ENCODE peak calls at places on chromosomes 7 and 10, in five cellular contexts. F, G, L, R and A are unnamed samples.

GRCh38 chr10:46239999-46240683 is 46.7 kb upstream of the ANTXRL start:
- DNase-seq in F (no peak), G (no peak), L (peak; percentile 11), R (no peak), A (no peak)

GRCh38 chr7:5430612-5430947 is 6.9 kb upstream of the TNRC18 start:
- DNase-seq in F (no peak), G (no peak), L (no peak), R (no peak), A (no peak)

GRCh38 chr7:70595741-70596574 is 536.0 kb upstream of the GALNT17 start:
- DNase-seq in F (no peak), G (no peak), L (peak; percentile 62), R (no peak), A (no peak)

GRCh38 chr7:124020060-124020459 is 12.8 kb downstream of the TMEM229A start:
- DNase-seq in F (no peak), G (no peak), L (no peak), R (no peak), A (no peak)

GRCh38 chr7:147700702-147701101 is 889.9 kb upstream of the C7orf33 start:
- DNase-seq in F (no peak), G (no peak), L (no peak), R (no peak), A (no peak)

GRCh38 chr7:95776561-95777185 is 4.3 kb downstream of the DYNC1I1 start:
- DNase-seq in F (no peak), G (no peak), L (no peak), R (no peak), A (no peak)

GRCh38 chr7:38584443-38585210 is 46.5 kb downstream of the AMPH start:
- DNase-seq in F (no peak), G (no peak), L (no peak), R (no peak), A (peak; percentile 74)

GRCh38 chr10:78741541-78741940 is 327.2 kb upstream of the ZMIZ1 start:
- DNase-seq in F (peak; percentile 71), G (no peak), L (no peak), R (no peak), A (no peak)

GRCh38 chr10:50409965-50410811 is 158.9 kb upstream of the ASAH2 start:
- DNase-seq in F (no peak), G (no peak), L (no peak), R (no peak), A (peak; percentile 35)

GRCh38 chr7:36289833-36290661 is 99.6 kb upstream of the ANLN start:
- DNase-seq in F (no peak), G (no peak), L (no peak), R (no peak), A (no peak)

GRCh38 chr7:18400281-18400680 is 95.3 kb upstream of the HDAC9 start:
- DNase-seq in F (peak; percentile 11), G (no peak), L (no peak), R (no peak), A (no peak)

GRCh38 chr10:123651421-123652047 is 14.6 kb upstream of the GPR26 start:
- DNase-seq in F (no peak), G (no peak), L (peak; percentile 21), R (no peak), A (no peak)

GRCh38 chr7:1525409-1525808 is 5.1 kb upstream of the MAFK start:
- DNase-seq in F (no peak), G (no peak), L (no peak), R (no peak), A (no peak)

GRCh38 chr7:115680921-115681320 is 349.6 kb downstream of the TFEC start:
- DNase-seq in F (no peak), G (no peak), L (peak; percentile 29), R (no peak), A (no peak)

GRCh38 chr10:70145666-70146488 is 623 bp downstream of the TYSND1 start:
- DNase-seq in F (peak; percentile 82), G (peak; percentile 74), L (peak; percentile 63), R (no peak), A (peak; percentile 77)

GRCh38 chr7:36227223-36227622 is 74.2 kb downstream of the EEPD1 start:
- DNase-seq in F (no peak), G (no peak), L (no peak), R (no peak), A (no peak)

DNA sequence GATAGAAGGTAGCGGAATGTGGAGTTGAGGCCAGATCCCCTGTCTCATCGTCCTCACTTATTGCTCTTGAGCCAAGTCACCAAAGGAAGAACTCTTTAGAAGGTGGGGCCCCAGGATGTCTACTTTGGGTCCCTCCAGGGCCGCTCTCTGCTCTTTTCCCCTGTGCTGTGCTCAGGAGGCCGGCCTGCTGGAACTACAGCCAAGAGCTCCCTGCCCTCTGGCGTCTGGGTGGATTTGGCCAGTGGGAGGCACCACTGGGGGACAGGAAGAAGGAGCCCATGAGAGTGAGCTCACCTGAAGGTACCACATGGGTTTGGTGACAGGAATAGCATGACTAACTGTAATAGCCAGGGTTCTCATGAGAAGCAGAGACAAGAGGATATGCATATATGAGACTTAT is 97.7 kb upstream of the FAM180A start:
- DNase-seq in F (no peak), G (no peak), L (no peak), R (no peak), A (no peak)
- H2BK12ac ChIP-seq in F (no peak overlapping the region), G (no peak overlapping the region), L (no peak overlapping the region), R (no peak overlapping the region), A (no peak overlapping the region)

DNA sequence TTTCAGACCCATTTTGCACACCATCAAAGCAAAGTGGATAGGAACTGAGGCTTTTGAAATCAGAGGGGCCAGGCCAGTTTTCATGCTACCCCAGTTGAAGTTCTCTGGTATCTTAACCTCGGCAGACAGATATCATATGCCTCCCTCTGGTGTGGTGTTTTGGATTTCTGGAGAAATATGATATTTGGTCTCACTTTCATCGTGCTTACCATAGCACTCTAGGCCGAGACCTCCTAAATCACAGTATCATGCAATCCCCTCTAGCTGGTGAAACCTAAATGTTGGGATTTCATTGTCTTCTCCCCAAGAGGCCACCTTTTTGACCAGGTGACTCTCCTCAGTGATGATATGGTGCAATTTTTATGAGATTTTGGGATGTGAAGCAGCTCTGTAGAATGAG is 183.5 kb downstream of the CREB5 start:
- DNase-seq in F (no peak), G (no peak), L (no peak), R (no peak), A (no peak)
- H2BK12ac ChIP-seq in F (no peak overlapping the region), G (no peak overlapping the region), L (no peak overlapping the region), R (no peak overlapping the region), A (no peak overlapping the region)

GRCh38 chr7:110386914-110387313 is 704.0 kb upstream of the LRRN3 start:
- DNase-seq in F (peak; percentile 62), G (no peak), L (no peak), R (no peak), A (peak; percentile 90)
- H2BK12ac ChIP-seq in F (no peak overlapping the region), G (no peak overlapping the region), L (no peak overlapping the region), R (no peak overlapping the region), A (no peak overlapping the region)

GRCh38 chr10:774223-774622 is 84.8 kb upstream of the DIP2C start:
- DNase-seq in F (no peak), G (no peak), L (no peak), R (no peak), A (no peak)
- H2BK12ac ChIP-seq in F (no peak overlapping the region), G (no peak overlapping the region), L (no peak overlapping the region), R (no peak overlapping the region), A (no peak overlapping the region)

GRCh38 chr10:110225756-110226554 is 18.6 kb downstream of the MXI1 start:
- DNase-seq in F (peak; percentile 93), G (peak; percentile 90), L (peak; percentile 93), R (peak; percentile 79), A (peak; percentile 93)

GRCh38 chr10:110225441-110225755 is 18.0 kb downstream of the MXI1 start:
- DNase-seq in F (no peak), G (no peak), L (no peak), R (no peak), A (no peak)

GRCh38 chr10:110222896-110223675 is 15.7 kb downstream of the MXI1 start:
- DNase-seq in F (no peak), G (no peak), L (no peak), R (no peak), A (no peak)

GRCh38 chr10:110226555-110226925 is 19.1 kb downstream of the MXI1 start:
- DNase-seq in F (peak; percentile 94), G (peak; percentile 87), L (peak; percentile 86), R (no peak), A (peak; percentile 67)

GRCh38 chr10:110224992-110225391 is 17.6 kb downstream of the MXI1 start:
- DNase-seq in F (no peak), G (no peak), L (no peak), R (no peak), A (peak; percentile 2)
- H2BK12ac ChIP-seq in F (no peak overlapping the region), G (no peak overlapping the region), L (no peak overlapping the region), R (no peak overlapping the region), A (no peak overlapping the region)

GRCh38 chr7:30710669-30711068 is 28.4 kb upstream of the CRHR2 start:
- DNase-seq in F (no peak), G (no peak), L (no peak), R (no peak), A (no peak)

GRCh38 chr7:30707391-30708351 is 25.4 kb upstream of the CRHR2 start:
- DNase-seq in F (no peak), G (no peak), L (no peak), R (no peak), A (no peak)

GRCh38 chr7:30708983-30709382 is 26.7 kb upstream of the CRHR2 start:
- DNase-seq in F (peak; percentile 36), G (no peak), L (no peak), R (no peak), A (no peak)

GRCh38 chr7:30708412-30708811 is 26.2 kb upstream of the CRHR2 start:
- DNase-seq in F (no peak), G (no peak), L (no peak), R (no peak), A (no peak)

DNA sequence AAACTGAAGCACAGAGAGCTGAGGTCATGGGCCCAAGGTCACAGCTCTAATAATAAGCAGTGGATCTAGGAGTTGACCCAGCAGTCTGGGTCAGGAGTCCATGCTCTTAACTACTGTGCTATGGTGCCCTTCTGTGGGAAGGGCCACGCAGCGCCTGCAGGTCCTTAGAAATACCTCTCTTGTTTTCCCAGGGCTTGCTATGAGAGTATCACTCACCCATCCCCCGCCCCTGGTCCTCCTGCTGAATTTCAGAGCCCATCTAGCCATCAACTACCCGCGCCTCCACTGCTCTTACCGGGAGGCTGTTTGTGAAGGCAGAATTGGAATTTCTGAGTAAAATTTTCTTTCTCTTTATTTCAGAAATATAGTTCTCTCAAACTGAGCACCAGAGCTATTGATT is 27.3 kb upstream of the CRHR2 start:
- DNase-seq in F (no peak), G (no peak), L (no peak), R (no peak), A (no peak)
- H2BK12ac ChIP-seq in F (no peak overlapping the region), G (no peak overlapping the region), L (no peak overlapping the region), R (no peak overlapping the region), A (no peak overlapping the region)

DNA sequence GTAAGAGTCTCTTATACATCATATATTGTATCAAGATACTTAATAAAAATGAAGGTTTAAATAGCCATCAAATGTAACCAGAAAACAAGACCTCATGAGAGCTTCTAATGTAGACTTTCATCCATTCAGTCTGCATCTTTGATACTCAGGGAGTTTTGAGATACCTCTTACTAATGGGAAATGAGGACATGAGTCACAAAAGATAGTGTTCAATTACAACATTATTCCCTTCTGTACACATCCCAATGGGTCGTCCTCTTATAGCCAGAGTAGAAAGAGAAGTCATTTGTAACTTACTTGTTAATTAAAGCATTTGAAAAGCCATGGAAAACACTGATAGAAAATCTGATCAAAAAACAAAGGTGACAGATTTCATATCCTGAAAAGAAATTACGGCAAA is 19.4 kb downstream of the SHTN1 start:
- DNase-seq in F (peak; percentile 23), G (no peak), L (no peak), R (no peak), A (no peak)
- H2BK12ac ChIP-seq in F (no peak overlapping the region), G (no peak overlapping the region), L (no peak overlapping the region), R (no peak overlapping the region), A (no peak overlapping the region)